ENCODE peak calls at places on chromosomes 6 and 20, in six cellular contexts. U is aorta; L is heart left ventricle; W is CD8-positive, alpha-beta T cell; Q is IMR-90; C is dorsolateral prefrontal cortex. Y is an unnamed sample.

GRCh38 chr6:110408891-110409290 is 6.5 kb downstream of the DDO start:
- DNase-seq in Q (no peak), C (no peak), U (no peak), W (no peak), L (no peak), Y (no peak)

GRCh38 chr6:107368471-107368870 is 90.9 kb downstream of the PDSS2 start:
- DNase-seq in W (no peak), L (no peak), C (no peak), Q (no peak), U (no peak), Y (no peak)

GRCh38 chr6:13404115-13404891 is 76.0 kb upstream of the TBC1D7 start:
- DNase-seq in U (no peak), Q (peak), C (no peak), W (no peak), L (peak), Y (no peak)

GRCh38 chr6:27608916-27609883 is 136.3 kb upstream of the ZNF184 start:
- DNase-seq in W (no peak), C (no peak), U (no peak), Q (peak), L (no peak), Y (no peak)

GRCh38 chr6:52394251-52394666 is 25.9 kb upstream of the EFHC1 start:
- DNase-seq in C (no peak), Q (no peak), U (no peak), L (no peak), W (no peak), Y (no peak)

GRCh38 chr20:33662172-33662571 is at the start of gene C20orf144:
- DNase-seq in C (no peak), L (no peak), U (no peak), W (no peak), Q (no peak), Y (no peak)

GRCh38 chr6:151900256-151900655 is 92.8 kb downstream of the ESR1 start:
- DNase-seq in L (no peak), W (no peak), U (no peak), C (no peak), Q (no peak), Y (no peak)

GRCh38 chr6:73964455-73964854 is 268.5 kb downstream of the CD109 start:
- DNase-seq in L (no peak), U (no peak), W (no peak), C (no peak), Q (no peak), Y (no peak)

GRCh38 chr6:3288711-3289663 is 30.2 kb downstream of the PSMG4 start:
- DNase-seq in U (no peak), L (no peak), Q (no peak), W (no peak), C (peak), Y (no peak)

GRCh38 chr6:168928012-168928411 is 325.6 kb downstream of the THBS2 start:
- DNase-seq in W (no peak), L (no peak), C (no peak), U (no peak), Q (no peak), Y (no peak)

GRCh38 chr6:82072771-82073170 is 174.8 kb downstream of the IBTK start:
- DNase-seq in Q (peak), L (no peak), W (no peak), C (no peak), U (no peak), Y (no peak)

GRCh38 chr20:43843096-43843964 is 71.3 kb upstream of the TOX2 start:
- DNase-seq in C (no peak), Q (peak), W (no peak), U (no peak), L (no peak), Y (no peak)

GRCh38 chr6:53424300-53424699 is 75.5 kb upstream of the ELOVL5 start:
- DNase-seq in U (no peak), W (no peak), L (no peak), C (no peak), Q (no peak), Y (no peak)

GRCh38 chr20:62172666-62173065 is 10.2 kb upstream of the MTG2 start:
- DNase-seq in L (no peak), W (no peak), Q (no peak), U (no peak), C (no peak), Y (no peak)

GRCh38 chr6:118968416-118968815 is 33.5 kb upstream of the MCM9 start:
- DNase-seq in Q (peak), C (no peak), L (no peak), U (no peak), W (no peak), Y (no peak)

GRCh38 chr6:157885876-157886275 is 62.8 kb downstream of the SNX9 start:
- DNase-seq in C (no peak), W (no peak), U (no peak), L (no peak), Q (no peak), Y (no peak)

DNA sequence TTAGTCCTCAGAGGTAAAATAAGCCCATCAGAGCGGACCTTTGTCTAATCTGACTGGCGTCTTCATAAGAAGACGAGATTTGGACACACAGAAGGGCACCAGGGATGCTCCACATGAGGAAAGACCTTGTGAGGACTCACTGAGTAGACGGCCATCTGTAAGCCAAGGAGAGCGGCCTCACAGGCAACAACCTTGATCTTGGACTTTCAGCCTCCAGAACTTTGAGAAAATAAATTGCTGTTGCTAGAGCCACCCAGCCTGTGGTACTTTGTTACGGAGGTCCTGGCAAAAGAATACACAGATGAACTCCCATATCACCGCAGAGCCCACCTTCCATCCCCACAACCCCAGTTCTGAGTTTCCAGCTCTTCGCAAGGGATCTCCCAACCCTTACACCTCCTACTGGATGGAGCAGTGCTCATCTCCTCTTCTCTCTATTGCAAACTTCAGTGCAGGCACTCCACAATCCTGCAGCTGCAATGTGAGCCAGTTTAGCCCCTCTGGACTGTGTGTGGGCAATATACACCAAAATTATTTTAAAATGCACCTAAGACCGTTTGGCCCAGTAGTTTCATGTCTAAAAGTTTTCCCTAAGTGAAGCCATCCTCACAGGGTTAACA is 8.7 kb upstream of the TRIM31 start:
- DNase-seq in L (no peak), W (no peak), C (no peak), Q (no peak), U (no peak), Y (no peak)
- H3K27ac ChIP-seq in L (no peak), W (no peak), C (no peak), Q (no peak), U (no peak), Y (no peak)

GRCh38 chr6:137339929-137340559 is 120.9 kb upstream of the IFNGR1 start:
- DNase-seq in Q (no peak), U (no peak), C (no peak), L (no peak), W (no peak), Y (no peak)

GRCh38 chr6:137341721-137342195 is 122.6 kb upstream of the IFNGR1 start:
- DNase-seq in U (no peak), Q (no peak), C (peak), W (peak), L (no peak), Y (peak)

GRCh38 chr6:137342607-137343186 is 123.5 kb upstream of the IFNGR1 start:
- DNase-seq in C (no peak), L (no peak), Q (no peak), U (no peak), W (no peak), Y (peak)
- H3K27ac ChIP-seq in C (peak), L (no peak), Q (no peak), U (no peak), W (no peak), Y (peak)

DNA sequence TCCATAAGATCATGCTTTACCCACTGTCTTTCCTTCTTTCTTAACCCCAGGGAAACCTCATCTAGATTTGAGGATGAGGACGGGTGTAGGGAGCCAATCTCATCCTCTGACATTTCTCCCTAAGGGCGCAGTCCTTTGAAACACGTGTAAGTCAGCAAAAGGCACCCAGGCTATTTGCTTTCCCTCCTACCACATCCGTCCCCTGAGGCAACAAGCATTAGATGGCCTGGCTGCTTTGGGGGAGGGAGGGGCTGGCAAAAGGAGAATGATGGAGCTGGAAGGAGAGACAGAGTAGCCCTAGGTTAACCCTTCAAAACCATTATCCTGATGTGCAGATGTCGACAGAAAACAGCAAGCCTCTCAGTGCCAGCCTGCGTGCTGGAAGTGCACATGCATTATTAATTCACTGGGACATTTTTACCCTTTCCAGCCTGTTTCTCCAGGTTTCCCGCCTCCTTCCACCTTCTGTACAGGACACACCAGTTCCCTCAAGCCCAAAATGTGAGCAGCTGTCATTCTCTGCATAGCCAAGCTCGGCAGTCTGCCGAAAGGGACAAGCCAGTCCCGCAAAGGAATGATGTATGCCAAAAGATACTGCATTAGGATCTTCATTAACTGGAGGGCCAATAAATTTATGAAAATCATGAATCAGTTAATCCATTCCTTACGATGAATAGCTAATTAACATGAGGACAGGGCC is 547.2 kb downstream of the CD83 start:
- DNase-seq in L (no peak), C (no peak), U (no peak), W (no peak), Q (no peak), Y (no peak)
- H3K27ac ChIP-seq in L (no peak), C (no peak), U (no peak), W (no peak), Q (no peak), Y (no peak)

GRCh38 chr6:167564416-167565250 is 239.7 kb downstream of the TTLL2 start:
- DNase-seq in L (no peak), Q (no peak), W (no peak), C (no peak), U (no peak), Y (no peak)
- H3K27ac ChIP-seq in L (no peak), Q (no peak), W (no peak), C (no peak), U (no peak), Y (no peak)

GRCh38 chr6:42925248-42925857 is 3.9 kb upstream of the CNPY3 start:
- DNase-seq in U (no peak), W (no peak), C (no peak), Q (no peak), L (no peak), Y (no peak)
- H3K27ac ChIP-seq in U (no peak), W (no peak), C (no peak), Q (no peak), L (no peak), Y (no peak)

GRCh38 chr20:8524716-8525343 is 392.8 kb downstream of the PLCB1 start:
- DNase-seq in L (no peak), W (no peak), U (no peak), Q (no peak), C (no peak), Y (no peak)
- H3K27ac ChIP-seq in L (no peak), W (no peak), U (no peak), Q (peak), C (no peak), Y (no peak)